ENCODE peak calls at places on chromosomes 16 and 17, in ten cellular contexts. U is neural crest cell, F is coronary artery, X is lower leg skin, H is colonic mucosa, D is esophagus squamous epithelium, N is fibroblast of lung, V is hepatocyte, S is AG10803, I is testis. P is an unnamed sample.

GRCh38 chr17:73799781-73800627 is 155.8 kb upstream of the SDK2 start:
- DNase-seq in U (no peak), F (no peak), X (no peak), H (no peak), D (no peak), N (no peak), V (no peak), S (no peak), I (no peak), P (no peak)

GRCh38 chr16:50489187-50489586 is 59.0 kb upstream of the NKD1 start:
- DNase-seq in U (no peak), F (no peak), X (peak), H (no peak), D (no peak), N (no peak), V (no peak), S (no peak), I (no peak), P (no peak)

GRCh38 chr16:4414187-4414909 is 2.0 kb downstream of the CORO7 start:
- DNase-seq in U (no peak), F (no peak), X (no peak), H (no peak), D (no peak), N (no peak), V (no peak), S (no peak), I (no peak), P (no peak)

GRCh38 chr17:3655766-3656165 is 12.6 kb downstream of the TAX1BP3 start:
- DNase-seq in U (no peak), F (no peak), X (no peak), H (no peak), D (no peak), N (no peak), V (no peak), S (no peak), I (no peak), P (no peak)

GRCh38 chr17:47866941-47867340 is 16.0 kb upstream of the SP6 start:
- DNase-seq in U (no peak), F (no peak), X (no peak), H (no peak), D (no peak), N (peak), V (no peak), S (no peak), I (no peak), P (no peak)

GRCh38 chr17:14918540-14918939 is 346.6 kb downstream of the PMP22 start:
- DNase-seq in U (no peak), F (no peak), X (no peak), H (no peak), D (no peak), N (peak), V (no peak), S (peak), I (no peak), P (no peak)

GRCh38 chr17:79923974-79924638 is 84.9 kb upstream of the CBX4 start:
- DNase-seq in U (peak), F (no peak), X (no peak), H (peak), D (no peak), N (no peak), V (peak), S (no peak), I (peak), P (peak)

GRCh38 chr16:49601541-49601940 is 227.9 kb downstream of the C16orf78 start:
- DNase-seq in U (no peak), F (peak), X (peak), H (no peak), D (no peak), N (no peak), V (no peak), S (no peak), I (no peak), P (no peak)

GRCh38 chr17:1467898-1468492 is 12.0 kb upstream of the CRK start:
- DNase-seq in U (peak), F (no peak), X (no peak), H (no peak), D (no peak), N (no peak), V (peak), S (no peak), I (no peak), P (no peak)

GRCh38 chr17:1764274-1764673 is 2.4 kb downstream of the SERPINF1 start:
- DNase-seq in U (no peak), F (peak), X (peak), H (peak), D (no peak), N (peak), V (peak), S (peak), I (peak), P (no peak)

GRCh38 chr17:81403671-81404534 is 8.6 kb downstream of the BAHCC1 start:
- DNase-seq in U (no peak), F (no peak), X (no peak), H (no peak), D (no peak), N (no peak), V (no peak), S (peak), I (no peak), P (no peak)

GRCh38 chr17:74767111-74767516 is 9.0 kb downstream of the NAT9 start:
- DNase-seq in U (no peak), F (no peak), X (no peak), H (no peak), D (no peak), N (no peak), V (no peak), S (no peak), I (no peak), P (no peak)

GRCh38 chr17:48878920-48879898 is 13.4 kb upstream of the ATP5MC1 start:
- DNase-seq in U (peak), F (no peak), X (peak), H (peak), D (no peak), N (peak), V (peak), S (peak), I (peak), P (peak)

GRCh38 chr16:3266873-3267537 is 10.6 kb upstream of the MEFV start:
- DNase-seq in U (no peak), F (no peak), X (no peak), H (no peak), D (no peak), N (peak), V (peak), S (peak), I (peak), P (no peak)

GRCh38 chr17:14305785-14306496 is 5.1 kb downstream of the HS3ST3B1 start:
- DNase-seq in U (no peak), F (no peak), X (peak), H (no peak), D (no peak), N (no peak), V (no peak), S (no peak), I (no peak), P (no peak)

GRCh38 chr16:66476328-66477027 is 49.4 kb downstream of the BEAN1 start:
- DNase-seq in U (no peak), F (peak), X (peak), H (peak), D (no peak), N (no peak), V (no peak), S (no peak), I (no peak), P (no peak)

GRCh38 chr17:75738218-75738802 is 17.1 kb downstream of the ITGB4 start:
- DNase-seq in U (no peak), F (no peak), X (no peak), H (no peak), D (no peak), N (no peak), V (no peak), S (peak), I (no peak), P (no peak)

GRCh38 chr16:4509420-4509819 is 29.2 kb downstream of the CDIP1 start:
- DNase-seq in U (no peak), F (no peak), X (no peak), H (no peak), D (no peak), N (no peak), V (no peak), S (no peak), I (no peak), P (no peak)

GRCh38 chr17:71726320-71726719 is 394.5 kb upstream of the SOX9 start:
- DNase-seq in U (no peak), F (no peak), X (no peak), H (no peak), D (no peak), N (peak), V (no peak), S (no peak), I (no peak), P (no peak)

GRCh38 chr17:50297407-50297865 is 23.2 kb downstream of the TMEM92 start:
- DNase-seq in U (peak), F (no peak), X (peak), H (peak), D (no peak), N (peak), V (peak), S (peak), I (peak), P (peak)

GRCh38 chr17:7237761-7238417 is 1.4 kb downstream of the PHF23 start:
- DNase-seq in U (peak), F (no peak), X (peak), H (peak), D (no peak), N (peak), V (peak), S (peak), I (peak), P (peak)

DNA sequence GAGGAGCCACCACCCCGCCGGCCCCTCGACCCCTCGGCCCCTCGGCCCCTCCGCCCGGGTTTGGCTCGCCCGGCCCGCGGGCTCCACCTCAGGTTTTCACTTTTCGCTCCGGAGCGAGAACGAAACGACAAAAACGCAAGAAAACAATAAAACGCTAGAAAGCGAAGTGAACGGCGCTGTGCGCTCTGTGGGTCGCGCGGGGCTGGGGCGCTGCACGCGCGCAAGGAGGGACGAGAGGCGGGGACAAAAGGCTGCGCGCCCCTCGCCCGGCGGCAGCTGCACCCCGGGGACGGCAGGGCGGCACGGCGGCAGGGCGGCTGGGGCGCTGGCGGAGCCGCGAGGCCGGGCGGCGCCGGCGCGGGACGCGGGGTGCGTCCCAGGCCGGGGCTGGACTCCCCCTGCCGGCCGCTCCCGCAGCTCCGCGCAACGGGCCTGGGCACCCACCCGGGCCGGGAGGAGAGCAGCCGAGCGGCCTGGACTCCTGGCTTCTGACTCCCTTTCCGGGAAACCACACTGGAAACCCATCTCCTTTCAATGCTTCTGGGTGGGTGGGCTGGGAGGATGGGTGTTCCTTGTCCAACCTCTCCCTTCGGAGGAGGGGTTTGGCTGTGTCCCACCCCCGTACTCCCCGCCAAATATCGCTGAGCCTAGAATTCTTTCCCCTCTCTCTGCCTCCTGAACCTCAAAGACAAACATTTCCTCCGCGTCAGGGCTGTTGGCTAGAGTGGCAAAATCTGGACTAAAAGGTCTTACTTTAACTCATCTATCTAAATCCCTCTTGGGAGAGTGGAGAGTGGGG is 9.9 kb downstream of the TBX2 start:
- DNase-seq in U (no peak), F (peak), X (peak), H (peak), D (no peak), N (peak), V (peak), S (peak), I (peak), P (peak)
- TF ChIP-seq CTCF in U (peak), F (no peak), X (no peak), H (peak), D (no peak), N (peak), V (peak), S (peak), I (peak), P (peak)

DNA sequence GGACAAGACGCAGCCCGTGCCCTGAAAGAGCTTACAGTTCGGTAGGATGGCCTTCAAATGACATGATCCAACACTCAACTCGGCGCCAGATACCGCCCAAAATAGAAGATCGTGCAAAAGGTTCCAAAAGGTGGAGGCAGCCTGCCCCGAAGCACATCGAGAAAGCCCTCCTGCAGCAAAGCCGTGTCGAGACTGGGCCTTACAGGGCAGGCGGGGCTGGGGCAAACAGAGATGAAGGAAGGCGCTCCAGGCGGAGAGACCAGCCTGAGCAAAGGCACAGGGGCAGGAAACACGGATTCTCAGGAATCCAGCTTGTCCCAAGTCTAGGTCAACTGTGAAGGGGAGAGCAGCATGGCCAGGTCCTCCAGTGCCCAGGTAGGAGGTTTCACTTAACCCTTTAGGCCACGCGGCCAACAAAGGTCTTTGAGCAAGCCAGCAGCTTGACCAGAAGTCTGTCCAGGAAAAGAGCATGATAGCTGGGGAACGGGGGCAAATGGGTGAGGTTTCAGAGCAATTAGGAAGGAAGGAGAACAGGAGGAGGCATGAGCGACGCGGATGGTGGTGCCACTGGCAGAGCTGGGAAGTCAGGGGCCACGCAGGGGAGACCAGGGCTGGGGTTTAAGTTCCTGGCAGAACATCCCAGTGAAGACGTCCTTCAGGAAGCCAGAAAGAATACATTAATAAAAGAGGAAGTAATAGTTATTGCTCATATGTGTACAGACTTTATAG is 21.2 kb upstream of the EIF1 start:
- DNase-seq in U (no peak), F (peak), X (no peak), H (peak), D (no peak), N (no peak), V (no peak), S (no peak), I (no peak), P (no peak)
- TF ChIP-seq CTCF in U (no peak), F (peak), X (no peak), H (no peak), D (no peak), N (no peak), V (no peak), S (no peak), I (peak), P (no peak)

DNA sequence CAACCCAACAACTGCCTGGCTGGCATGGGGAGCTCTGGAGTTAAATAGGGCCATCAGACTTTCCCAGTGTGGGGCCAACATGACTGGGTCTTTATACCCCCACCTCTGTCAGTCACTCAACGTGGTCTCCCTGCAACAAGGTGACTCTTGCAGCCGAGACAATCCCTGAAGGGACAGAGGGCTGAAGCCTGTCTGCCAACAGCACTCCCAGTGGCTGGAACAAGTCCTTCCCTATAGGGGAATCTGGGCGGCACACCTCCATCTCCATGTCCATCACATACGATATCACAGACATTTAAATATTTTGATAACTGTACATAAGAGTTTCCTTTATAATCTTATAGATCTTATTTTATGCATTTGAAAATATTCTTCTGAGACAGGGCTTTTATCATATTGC is 4.8 kb upstream of the MAPT start:
- DNase-seq in U (no peak), F (no peak), X (no peak), H (no peak), D (no peak), N (no peak), V (no peak), S (no peak), I (no peak), P (no peak)
- TF ChIP-seq CTCF in U (peak), F (no peak), X (no peak), H (no peak), D (no peak), N (no peak), V (no peak), S (no peak), I (no peak), P (peak)

DNA sequence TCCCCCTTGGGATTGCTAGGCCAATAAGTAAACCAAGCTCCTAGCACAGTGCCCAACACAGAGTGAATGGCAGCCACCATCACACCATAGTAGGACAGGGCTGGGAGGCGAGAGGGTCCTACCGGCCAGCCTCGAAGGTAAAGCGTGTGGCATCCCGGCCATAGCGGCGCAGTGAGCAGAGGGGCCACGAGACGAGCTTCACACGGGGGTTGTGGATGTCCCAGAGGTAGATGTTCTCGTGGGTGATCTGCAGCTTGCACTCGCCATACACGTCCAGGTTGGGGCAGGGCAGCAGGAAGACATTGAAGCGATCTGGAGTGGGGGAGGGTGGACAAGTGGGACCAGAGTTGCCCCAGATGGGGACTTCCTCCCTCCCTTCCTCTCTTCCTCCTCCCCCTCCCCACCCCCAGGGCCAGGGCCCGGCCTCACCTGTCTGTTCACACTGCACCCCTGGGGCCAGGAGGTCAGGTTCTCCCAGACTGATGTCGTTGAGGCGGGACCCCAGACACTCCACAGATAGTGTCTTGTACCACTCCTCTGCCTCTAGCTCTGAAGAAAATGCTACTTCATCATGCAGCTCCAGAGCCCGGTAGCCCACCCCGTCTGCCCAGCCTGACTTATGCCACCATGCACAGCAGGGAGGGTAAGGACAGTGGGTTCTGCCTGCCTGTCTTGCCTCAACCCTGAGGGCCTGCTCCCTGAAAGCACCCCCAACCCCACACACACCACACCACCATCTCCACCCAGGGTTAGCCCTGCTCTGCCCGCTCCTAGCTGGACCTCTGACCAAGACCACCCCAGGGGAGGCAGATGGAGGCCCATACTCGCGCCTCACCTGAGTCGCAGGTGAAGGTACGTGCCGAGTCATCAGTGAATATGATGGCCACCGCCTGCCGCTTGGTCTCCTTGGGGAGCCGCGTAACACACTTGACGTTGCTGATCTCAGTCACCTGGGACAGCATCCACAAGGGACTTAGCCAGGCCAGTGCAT is 11.3 kb downstream of the DOK4 start:
- DNase-seq in U (no peak), F (no peak), X (peak), H (no peak), D (no peak), N (no peak), V (no peak), S (no peak), I (no peak), P (no peak)
- TF ChIP-seq CTCF in U (no peak), F (no peak), X (no peak), H (no peak), D (no peak), N (no peak), V (no peak), S (no peak), I (no peak), P (no peak)

GRCh38 chr16:87950765-87951549 is at the start of gene BANP:
- DNase-seq in U (peak), F (peak), X (peak), H (peak), D (peak), N (peak), V (peak), S (peak), I (peak), P (peak)
- TF ChIP-seq CTCF in U (peak), F (no peak), X (no peak), H (peak), D (peak), N (no peak), V (peak), S (no peak), I (no peak), P (peak)

DNA sequence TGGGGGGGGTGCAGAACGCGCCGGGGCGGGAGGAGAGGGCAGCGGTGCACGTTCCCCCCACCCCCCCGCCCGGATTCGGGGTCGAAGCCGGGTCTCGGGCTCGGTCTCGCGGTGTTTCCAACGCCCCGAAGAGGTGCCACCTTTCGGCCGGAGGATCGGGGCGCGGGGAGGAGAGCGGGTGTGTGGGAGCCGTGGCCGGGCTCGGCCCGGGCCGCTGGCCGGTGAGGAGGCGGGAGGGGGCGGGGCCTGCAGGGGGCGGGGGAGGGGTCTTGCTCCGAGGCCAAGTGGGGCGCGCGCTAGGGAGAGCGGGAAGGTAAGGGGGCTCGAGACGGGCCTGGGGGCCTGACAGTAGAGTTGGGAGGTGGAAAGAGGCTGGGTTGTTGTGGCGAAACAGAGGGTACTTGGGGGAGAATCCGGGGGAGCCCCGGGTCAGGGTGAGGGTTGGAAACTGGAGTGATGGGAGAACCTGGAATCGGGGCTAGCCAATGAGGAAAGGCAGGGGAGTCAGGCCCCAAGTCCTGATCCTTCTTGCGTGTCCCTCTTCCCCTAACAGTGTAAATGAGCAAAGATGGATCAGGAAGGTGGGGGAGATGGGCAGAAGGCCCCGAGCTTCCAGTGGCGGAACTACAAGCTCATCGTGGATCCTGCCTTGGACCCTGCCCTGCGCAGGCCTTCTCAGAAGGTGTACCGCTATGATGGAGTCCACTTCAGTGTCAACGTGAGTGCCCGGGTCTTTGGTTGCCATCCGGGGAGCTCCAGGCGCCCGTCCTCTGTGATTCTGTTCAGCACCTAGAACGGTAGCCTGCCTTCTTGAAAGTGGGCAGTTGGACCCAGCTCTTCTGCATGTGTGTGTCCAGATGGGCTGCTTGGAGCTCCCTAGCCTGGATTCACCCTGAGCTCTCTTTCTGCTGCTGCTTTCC is 870 bp downstream of the SETD1A start:
- DNase-seq in U (peak), F (no peak), X (no peak), H (peak), D (no peak), N (peak), V (peak), S (peak), I (peak), P (peak)
- TF ChIP-seq CTCF in U (no peak), F (no peak), X (no peak), H (no peak), D (no peak), N (no peak), V (no peak), S (no peak), I (no peak), P (no peak)

P was measured in progenitor cell of endocrine pancreas.